ENCODE peak calls at places on chromosomes 16 and 17, in ten cellular contexts. V is AG08396; C is activated CD4-positive, alpha-beta T cell treated with anti-CD3 and anti-CD28 coated beads, Interleukin-2, amount 50 U/mL, for 1 hour; S is hepatic stellate cell; I is NCI-H1092; M is C1 segment of cervical spinal cord; P is progenitor cell of endocrine pancreas; L is activated naive CD4-positive, alpha-beta T cell treated with anti-CD3 and anti-CD28 coated beads for 36 hours; U is activated T-cell treated with anti-CD3 and anti-CD28 coated beads for 1 hour; G is kidney epithelial cell. T is an unnamed sample.

GRCh38 chr17:38870259-38871165 is 654 bp downstream of the LASP1 start:
- DNase-seq in C (peak), G (no peak), V (peak), L (peak), U (peak), I (peak), S (no peak), M (peak), P (peak), T (peak)

GRCh38 chr16:27769561-27770222 is 219.7 kb downstream of the KATNIP start:
- DNase-seq in M (no peak), C (no peak), L (no peak), V (peak), U (no peak), G (peak), S (peak), P (no peak), I (no peak), T (no peak)

GRCh38 chr17:81031571-81032550 is 3.1 kb upstream of the BAIAP2 start:
- DNase-seq in S (no peak), L (no peak), I (no peak), G (no peak), U (no peak), V (no peak), C (no peak), M (no peak), P (no peak), T (no peak)

GRCh38 chr17:52536466-52536865 is 378.0 kb upstream of the CA10 start:
- DNase-seq in P (no peak), V (no peak), G (no peak), I (no peak), M (no peak), L (no peak), U (no peak), C (no peak), S (no peak), T (peak)

GRCh38 chr17:77914440-77915254 is 43.9 kb upstream of the TNRC6C start:
- DNase-seq in M (no peak), G (no peak), V (no peak), L (peak), I (peak), S (no peak), P (no peak), C (no peak), U (no peak), T (peak)

GRCh38 chr17:77425791-77426641 is 285.2 kb downstream of the SEC14L1 start:
- DNase-seq in V (peak), I (no peak), M (no peak), L (peak), P (no peak), S (peak), C (no peak), G (no peak), U (no peak), T (no peak)

GRCh38 chr17:29349409-29349808 is 40.8 kb upstream of the TAOK1 start:
- DNase-seq in I (no peak), M (no peak), U (no peak), L (no peak), C (no peak), S (no peak), G (no peak), V (no peak), P (no peak), T (no peak)

GRCh38 chr16:55051571-55051970 is 120.9 kb downstream of the IRX5 start:
- DNase-seq in V (no peak), I (no peak), U (no peak), P (no peak), C (no peak), M (no peak), L (no peak), G (no peak), S (no peak), T (no peak)

GRCh38 chr17:48388955-48389764 is 40.9 kb downstream of the SKAP1 start:
- DNase-seq in S (no peak), C (no peak), U (no peak), P (no peak), L (no peak), I (no peak), V (no peak), M (no peak), G (no peak), T (no peak)

GRCh38 chr16:57355898-57356414 is 2.6 kb upstream of the CCL22 start:
- DNase-seq in L (no peak), G (no peak), P (no peak), I (no peak), S (no peak), U (no peak), C (no peak), V (no peak), M (no peak), T (no peak)

GRCh38 chr17:32664936-32665583 is 178.3 kb downstream of the CDK5R1 start:
- DNase-seq in U (no peak), G (no peak), M (no peak), C (no peak), S (no peak), I (no peak), P (no peak), L (no peak), V (no peak), T (no peak)

GRCh38 chr16:15493416-15494181 is 59.2 kb downstream of the BMERB1 start:
- DNase-seq in L (no peak), I (peak), C (no peak), S (peak), M (no peak), V (no peak), G (no peak), U (no peak), P (no peak), T (no peak)

GRCh38 chr17:48444531-48445247 is 14.7 kb upstream of the SKAP1 start:
- DNase-seq in M (no peak), L (peak), V (no peak), P (no peak), I (no peak), G (no peak), S (no peak), C (peak), U (no peak), T (no peak)

T was measured in testis.